ENCODE peak calls at places on chromosomes 13 and 19, in ten cellular contexts. One of them, this sample, is unnamed.

GRCh38 chr13:107937841-107938240 is 277.5 kb downstream of the LIG4 start:
- DNase-seq in T-helper 1 cell: no peak
- DNase-seq in PC-3: peak
- DNase-seq in stimulated activated CD8-positive, alpha-beta memory T cell treated with anti-CD3 and anti-CD28 coated beads, Interleukin-2, amount 100 ng/mL, for 1 hour: no peak
- DNase-seq in neural crest cell: no peak
- DNase-seq in stimulated activated CD4-positive, alpha-beta T cell treated with anti-CD3 and anti-CD28 coated beads, Interleukin-4, amount 100 ng/mL, for 4 hours: no peak
- DNase-seq in activated naive CD8-positive, alpha-beta T cell treated with anti-CD3 and anti-CD28 coated beads, Interleukin-2, amount 50 U/mL, for 24 hours: no peak
- DNase-seq in ELR: no peak
- DNase-seq in fibroblast of the aortic adventitia: no peak
- DNase-seq in ACHN: no peak
- DNase-seq in this sample: no peak

GRCh38 chr19:55437410-55437809 is 5.7 kb downstream of the SHISA7 start:
- DNase-seq in T-helper 1 cell: no peak
- DNase-seq in PC-3: peak
- DNase-seq in stimulated activated CD8-positive, alpha-beta memory T cell treated with anti-CD3 and anti-CD28 coated beads, Interleukin-2, amount 100 ng/mL, for 1 hour: no peak
- DNase-seq in neural crest cell: peak
- DNase-seq in stimulated activated CD4-positive, alpha-beta T cell treated with anti-CD3 and anti-CD28 coated beads, Interleukin-4, amount 100 ng/mL, for 4 hours: no peak
- DNase-seq in activated naive CD8-positive, alpha-beta T cell treated with anti-CD3 and anti-CD28 coated beads, Interleukin-2, amount 50 U/mL, for 24 hours: peak
- DNase-seq in ELR: peak
- DNase-seq in fibroblast of the aortic adventitia: peak
- DNase-seq in ACHN: peak
- DNase-seq in this sample: peak

GRCh38 chr19:3140667-3141038 is 4.8 kb downstream of the GNA15 start:
- DNase-seq in T-helper 1 cell: no peak
- DNase-seq in PC-3: no peak
- DNase-seq in stimulated activated CD8-positive, alpha-beta memory T cell treated with anti-CD3 and anti-CD28 coated beads, Interleukin-2, amount 100 ng/mL, for 1 hour: no peak
- DNase-seq in neural crest cell: no peak
- DNase-seq in stimulated activated CD4-positive, alpha-beta T cell treated with anti-CD3 and anti-CD28 coated beads, Interleukin-4, amount 100 ng/mL, for 4 hours: no peak
- DNase-seq in activated naive CD8-positive, alpha-beta T cell treated with anti-CD3 and anti-CD28 coated beads, Interleukin-2, amount 50 U/mL, for 24 hours: no peak
- DNase-seq in ELR: peak
- DNase-seq in fibroblast of the aortic adventitia: no peak
- DNase-seq in ACHN: no peak
- DNase-seq in this sample: no peak

GRCh38 chr13:44763604-44764311 is 187.6 kb upstream of the TSC22D1 start:
- DNase-seq in T-helper 1 cell: no peak
- DNase-seq in PC-3: no peak
- DNase-seq in stimulated activated CD8-positive, alpha-beta memory T cell treated with anti-CD3 and anti-CD28 coated beads, Interleukin-2, amount 100 ng/mL, for 1 hour: no peak
- DNase-seq in neural crest cell: peak
- DNase-seq in stimulated activated CD4-positive, alpha-beta T cell treated with anti-CD3 and anti-CD28 coated beads, Interleukin-4, amount 100 ng/mL, for 4 hours: no peak
- DNase-seq in activated naive CD8-positive, alpha-beta T cell treated with anti-CD3 and anti-CD28 coated beads, Interleukin-2, amount 50 U/mL, for 24 hours: no peak
- DNase-seq in ELR: no peak
- DNase-seq in fibroblast of the aortic adventitia: peak
- DNase-seq in ACHN: no peak
- DNase-seq in this sample: peak

GRCh38 chr13:112603641-112604220 is 15.8 kb upstream of the TUBGCP3 start:
- DNase-seq in T-helper 1 cell: no peak
- DNase-seq in PC-3: peak
- DNase-seq in stimulated activated CD8-positive, alpha-beta memory T cell treated with anti-CD3 and anti-CD28 coated beads, Interleukin-2, amount 100 ng/mL, for 1 hour: no peak
- DNase-seq in neural crest cell: no peak
- DNase-seq in stimulated activated CD4-positive, alpha-beta T cell treated with anti-CD3 and anti-CD28 coated beads, Interleukin-4, amount 100 ng/mL, for 4 hours: no peak
- DNase-seq in activated naive CD8-positive, alpha-beta T cell treated with anti-CD3 and anti-CD28 coated beads, Interleukin-2, amount 50 U/mL, for 24 hours: no peak
- DNase-seq in ELR: no peak
- DNase-seq in fibroblast of the aortic adventitia: peak
- DNase-seq in ACHN: no peak
- DNase-seq in this sample: no peak

GRCh38 chr19:53989600-53990533 is 1.6 kb upstream of the CACNG6 start:
- DNase-seq in T-helper 1 cell: no peak
- DNase-seq in PC-3: no peak
- DNase-seq in stimulated activated CD8-positive, alpha-beta memory T cell treated with anti-CD3 and anti-CD28 coated beads, Interleukin-2, amount 100 ng/mL, for 1 hour: no peak
- DNase-seq in neural crest cell: no peak
- DNase-seq in stimulated activated CD4-positive, alpha-beta T cell treated with anti-CD3 and anti-CD28 coated beads, Interleukin-4, amount 100 ng/mL, for 4 hours: no peak
- DNase-seq in activated naive CD8-positive, alpha-beta T cell treated with anti-CD3 and anti-CD28 coated beads, Interleukin-2, amount 50 U/mL, for 24 hours: no peak
- DNase-seq in ELR: no peak
- DNase-seq in fibroblast of the aortic adventitia: peak
- DNase-seq in ACHN: no peak
- DNase-seq in this sample: no peak

GRCh38 chr13:59480398-59480797 is 683.3 kb downstream of the DIAPH3 start:
- DNase-seq in T-helper 1 cell: no peak
- DNase-seq in PC-3: no peak
- DNase-seq in stimulated activated CD8-positive, alpha-beta memory T cell treated with anti-CD3 and anti-CD28 coated beads, Interleukin-2, amount 100 ng/mL, for 1 hour: no peak
- DNase-seq in neural crest cell: no peak
- DNase-seq in stimulated activated CD4-positive, alpha-beta T cell treated with anti-CD3 and anti-CD28 coated beads, Interleukin-4, amount 100 ng/mL, for 4 hours: no peak
- DNase-seq in activated naive CD8-positive, alpha-beta T cell treated with anti-CD3 and anti-CD28 coated beads, Interleukin-2, amount 50 U/mL, for 24 hours: no peak
- DNase-seq in ELR: no peak
- DNase-seq in fibroblast of the aortic adventitia: no peak
- DNase-seq in ACHN: no peak
- DNase-seq in this sample: no peak

GRCh38 chr19:48537541-48537940 is 14.4 kb upstream of the SULT2B1 start:
- DNase-seq in T-helper 1 cell: no peak
- DNase-seq in PC-3: no peak
- DNase-seq in stimulated activated CD8-positive, alpha-beta memory T cell treated with anti-CD3 and anti-CD28 coated beads, Interleukin-2, amount 100 ng/mL, for 1 hour: no peak
- DNase-seq in neural crest cell: no peak
- DNase-seq in stimulated activated CD4-positive, alpha-beta T cell treated with anti-CD3 and anti-CD28 coated beads, Interleukin-4, amount 100 ng/mL, for 4 hours: no peak
- DNase-seq in activated naive CD8-positive, alpha-beta T cell treated with anti-CD3 and anti-CD28 coated beads, Interleukin-2, amount 50 U/mL, for 24 hours: no peak
- DNase-seq in ELR: no peak
- DNase-seq in fibroblast of the aortic adventitia: no peak
- DNase-seq in ACHN: no peak
- DNase-seq in this sample: no peak

GRCh38 chr13:104015646-104016396 is 949.6 kb upstream of the SLC10A2 start:
- DNase-seq in T-helper 1 cell: no peak
- DNase-seq in PC-3: no peak
- DNase-seq in stimulated activated CD8-positive, alpha-beta memory T cell treated with anti-CD3 and anti-CD28 coated beads, Interleukin-2, amount 100 ng/mL, for 1 hour: no peak
- DNase-seq in neural crest cell: no peak
- DNase-seq in stimulated activated CD4-positive, alpha-beta T cell treated with anti-CD3 and anti-CD28 coated beads, Interleukin-4, amount 100 ng/mL, for 4 hours: no peak
- DNase-seq in activated naive CD8-positive, alpha-beta T cell treated with anti-CD3 and anti-CD28 coated beads, Interleukin-2, amount 50 U/mL, for 24 hours: no peak
- DNase-seq in ELR: no peak
- DNase-seq in fibroblast of the aortic adventitia: peak
- DNase-seq in ACHN: no peak
- DNase-seq in this sample: no peak

GRCh38 chr19:42090687-42091086 is 14.7 kb downstream of the ZNF574 start:
- DNase-seq in T-helper 1 cell: no peak
- DNase-seq in PC-3: no peak
- DNase-seq in stimulated activated CD8-positive, alpha-beta memory T cell treated with anti-CD3 and anti-CD28 coated beads, Interleukin-2, amount 100 ng/mL, for 1 hour: no peak
- DNase-seq in neural crest cell: no peak
- DNase-seq in stimulated activated CD4-positive, alpha-beta T cell treated with anti-CD3 and anti-CD28 coated beads, Interleukin-4, amount 100 ng/mL, for 4 hours: no peak
- DNase-seq in activated naive CD8-positive, alpha-beta T cell treated with anti-CD3 and anti-CD28 coated beads, Interleukin-2, amount 50 U/mL, for 24 hours: no peak
- DNase-seq in ELR: no peak
- DNase-seq in fibroblast of the aortic adventitia: no peak
- DNase-seq in ACHN: no peak
- DNase-seq in this sample: no peak

GRCh38 chr13:30132623-30133553 is 174.5 kb downstream of the KATNAL1 start:
- DNase-seq in T-helper 1 cell: peak
- DNase-seq in PC-3: peak
- DNase-seq in stimulated activated CD8-positive, alpha-beta memory T cell treated with anti-CD3 and anti-CD28 coated beads, Interleukin-2, amount 100 ng/mL, for 1 hour: peak
- DNase-seq in neural crest cell: peak
- DNase-seq in stimulated activated CD4-positive, alpha-beta T cell treated with anti-CD3 and anti-CD28 coated beads, Interleukin-4, amount 100 ng/mL, for 4 hours: peak
- DNase-seq in activated naive CD8-positive, alpha-beta T cell treated with anti-CD3 and anti-CD28 coated beads, Interleukin-2, amount 50 U/mL, for 24 hours: peak
- DNase-seq in ELR: peak
- DNase-seq in fibroblast of the aortic adventitia: peak
- DNase-seq in ACHN: peak
- DNase-seq in this sample: peak

GRCh38 chr13:113273856-113274590 is 23.0 kb upstream of the LAMP1 start:
- DNase-seq in T-helper 1 cell: no peak
- DNase-seq in PC-3: peak
- DNase-seq in stimulated activated CD8-positive, alpha-beta memory T cell treated with anti-CD3 and anti-CD28 coated beads, Interleukin-2, amount 100 ng/mL, for 1 hour: no peak
- DNase-seq in neural crest cell: no peak
- DNase-seq in stimulated activated CD4-positive, alpha-beta T cell treated with anti-CD3 and anti-CD28 coated beads, Interleukin-4, amount 100 ng/mL, for 4 hours: no peak
- DNase-seq in activated naive CD8-positive, alpha-beta T cell treated with anti-CD3 and anti-CD28 coated beads, Interleukin-2, amount 50 U/mL, for 24 hours: no peak
- DNase-seq in ELR: peak
- DNase-seq in fibroblast of the aortic adventitia: peak
- DNase-seq in ACHN: peak
- DNase-seq in this sample: no peak

GRCh38 chr13:77872995-77873394 is 45.6 kb downstream of the EDNRB start:
- DNase-seq in T-helper 1 cell: no peak
- DNase-seq in PC-3: peak
- DNase-seq in stimulated activated CD8-positive, alpha-beta memory T cell treated with anti-CD3 and anti-CD28 coated beads, Interleukin-2, amount 100 ng/mL, for 1 hour: no peak
- DNase-seq in neural crest cell: no peak
- DNase-seq in stimulated activated CD4-positive, alpha-beta T cell treated with anti-CD3 and anti-CD28 coated beads, Interleukin-4, amount 100 ng/mL, for 4 hours: no peak
- DNase-seq in activated naive CD8-positive, alpha-beta T cell treated with anti-CD3 and anti-CD28 coated beads, Interleukin-2, amount 50 U/mL, for 24 hours: no peak
- DNase-seq in ELR: no peak
- DNase-seq in fibroblast of the aortic adventitia: no peak
- DNase-seq in ACHN: no peak
- DNase-seq in this sample: no peak

GRCh38 chr19:47512183-47512947 is 2.5 kb downstream of the NAPA start:
- DNase-seq in T-helper 1 cell: no peak
- DNase-seq in PC-3: peak
- DNase-seq in stimulated activated CD8-positive, alpha-beta memory T cell treated with anti-CD3 and anti-CD28 coated beads, Interleukin-2, amount 100 ng/mL, for 1 hour: no peak
- DNase-seq in neural crest cell: no peak
- DNase-seq in stimulated activated CD4-positive, alpha-beta T cell treated with anti-CD3 and anti-CD28 coated beads, Interleukin-4, amount 100 ng/mL, for 4 hours: no peak
- DNase-seq in activated naive CD8-positive, alpha-beta T cell treated with anti-CD3 and anti-CD28 coated beads, Interleukin-2, amount 50 U/mL, for 24 hours: no peak
- DNase-seq in ELR: peak
- DNase-seq in fibroblast of the aortic adventitia: peak
- DNase-seq in ACHN: peak
- DNase-seq in this sample: no peak

GRCh38 chr13:41196620-41197019 is 2.3 kb upstream of the KBTBD7 start:
- DNase-seq in T-helper 1 cell: no peak
- DNase-seq in PC-3: peak
- DNase-seq in stimulated activated CD8-positive, alpha-beta memory T cell treated with anti-CD3 and anti-CD28 coated beads, Interleukin-2, amount 100 ng/mL, for 1 hour: no peak
- DNase-seq in neural crest cell: no peak
- DNase-seq in stimulated activated CD4-positive, alpha-beta T cell treated with anti-CD3 and anti-CD28 coated beads, Interleukin-4, amount 100 ng/mL, for 4 hours: no peak
- DNase-seq in activated naive CD8-positive, alpha-beta T cell treated with anti-CD3 and anti-CD28 coated beads, Interleukin-2, amount 50 U/mL, for 24 hours: no peak
- DNase-seq in ELR: peak
- DNase-seq in fibroblast of the aortic adventitia: peak
- DNase-seq in ACHN: peak
- DNase-seq in this sample: no peak

GRCh38 chr19:12833418-12833746 is 997 bp downstream of the RTBDN start:
- DNase-seq in T-helper 1 cell: no peak
- DNase-seq in PC-3: no peak
- DNase-seq in stimulated activated CD8-positive, alpha-beta memory T cell treated with anti-CD3 and anti-CD28 coated beads, Interleukin-2, amount 100 ng/mL, for 1 hour: no peak
- DNase-seq in neural crest cell: no peak
- DNase-seq in stimulated activated CD4-positive, alpha-beta T cell treated with anti-CD3 and anti-CD28 coated beads, Interleukin-4, amount 100 ng/mL, for 4 hours: no peak
- DNase-seq in activated naive CD8-positive, alpha-beta T cell treated with anti-CD3 and anti-CD28 coated beads, Interleukin-2, amount 50 U/mL, for 24 hours: no peak
- DNase-seq in ELR: no peak
- DNase-seq in fibroblast of the aortic adventitia: no peak
- DNase-seq in ACHN: no peak
- DNase-seq in this sample: no peak

GRCh38 chr13:23020246-23020843 is 160.4 kb upstream of the SGCG start:
- DNase-seq in T-helper 1 cell: peak
- DNase-seq in PC-3: peak
- DNase-seq in stimulated activated CD8-positive, alpha-beta memory T cell treated with anti-CD3 and anti-CD28 coated beads, Interleukin-2, amount 100 ng/mL, for 1 hour: no peak
- DNase-seq in neural crest cell: peak
- DNase-seq in stimulated activated CD4-positive, alpha-beta T cell treated with anti-CD3 and anti-CD28 coated beads, Interleukin-4, amount 100 ng/mL, for 4 hours: no peak
- DNase-seq in activated naive CD8-positive, alpha-beta T cell treated with anti-CD3 and anti-CD28 coated beads, Interleukin-2, amount 50 U/mL, for 24 hours: peak
- DNase-seq in ELR: peak
- DNase-seq in fibroblast of the aortic adventitia: peak
- DNase-seq in ACHN: peak
- DNase-seq in this sample: peak

GRCh38 chr13:97621025-97621424 is 187.1 kb downstream of the RAP2A start:
- DNase-seq in T-helper 1 cell: no peak
- DNase-seq in PC-3: no peak
- DNase-seq in stimulated activated CD8-positive, alpha-beta memory T cell treated with anti-CD3 and anti-CD28 coated beads, Interleukin-2, amount 100 ng/mL, for 1 hour: no peak
- DNase-seq in neural crest cell: no peak
- DNase-seq in stimulated activated CD4-positive, alpha-beta T cell treated with anti-CD3 and anti-CD28 coated beads, Interleukin-4, amount 100 ng/mL, for 4 hours: no peak
- DNase-seq in activated naive CD8-positive, alpha-beta T cell treated with anti-CD3 and anti-CD28 coated beads, Interleukin-2, amount 50 U/mL, for 24 hours: no peak
- DNase-seq in ELR: no peak
- DNase-seq in fibroblast of the aortic adventitia: no peak
- DNase-seq in ACHN: no peak
- DNase-seq in this sample: no peak

GRCh38 chr19:6608950-6609349 is 18.0 kb upstream of the CD70 start:
- DNase-seq in T-helper 1 cell: no peak
- DNase-seq in PC-3: no peak
- DNase-seq in stimulated activated CD8-positive, alpha-beta memory T cell treated with anti-CD3 and anti-CD28 coated beads, Interleukin-2, amount 100 ng/mL, for 1 hour: no peak
- DNase-seq in neural crest cell: no peak
- DNase-seq in stimulated activated CD4-positive, alpha-beta T cell treated with anti-CD3 and anti-CD28 coated beads, Interleukin-4, amount 100 ng/mL, for 4 hours: no peak
- DNase-seq in activated naive CD8-positive, alpha-beta T cell treated with anti-CD3 and anti-CD28 coated beads, Interleukin-2, amount 50 U/mL, for 24 hours: no peak
- DNase-seq in ELR: no peak
- DNase-seq in fibroblast of the aortic adventitia: peak
- DNase-seq in ACHN: peak
- DNase-seq in this sample: no peak

GRCh38 chr13:37602743-37603381 is 4.3 kb upstream of the POSTN start:
- DNase-seq in T-helper 1 cell: no peak
- DNase-seq in PC-3: peak
- DNase-seq in stimulated activated CD8-positive, alpha-beta memory T cell treated with anti-CD3 and anti-CD28 coated beads, Interleukin-2, amount 100 ng/mL, for 1 hour: no peak
- DNase-seq in neural crest cell: no peak
- DNase-seq in stimulated activated CD4-positive, alpha-beta T cell treated with anti-CD3 and anti-CD28 coated beads, Interleukin-4, amount 100 ng/mL, for 4 hours: no peak
- DNase-seq in activated naive CD8-positive, alpha-beta T cell treated with anti-CD3 and anti-CD28 coated beads, Interleukin-2, amount 50 U/mL, for 24 hours: no peak
- DNase-seq in ELR: peak
- DNase-seq in fibroblast of the aortic adventitia: peak
- DNase-seq in ACHN: peak
- DNase-seq in this sample: no peak

GRCh38 chr19:29785955-29786589 is 25.7 kb upstream of the CCNE1 start:
- DNase-seq in T-helper 1 cell: peak
- DNase-seq in PC-3: no peak
- DNase-seq in stimulated activated CD8-positive, alpha-beta memory T cell treated with anti-CD3 and anti-CD28 coated beads, Interleukin-2, amount 100 ng/mL, for 1 hour: no peak
- DNase-seq in neural crest cell: no peak
- DNase-seq in stimulated activated CD4-positive, alpha-beta T cell treated with anti-CD3 and anti-CD28 coated beads, Interleukin-4, amount 100 ng/mL, for 4 hours: peak
- DNase-seq in activated naive CD8-positive, alpha-beta T cell treated with anti-CD3 and anti-CD28 coated beads, Interleukin-2, amount 50 U/mL, for 24 hours: peak
- DNase-seq in ELR: peak
- DNase-seq in fibroblast of the aortic adventitia: no peak
- DNase-seq in ACHN: no peak
- DNase-seq in this sample: no peak

GRCh38 chr13:39461685-39462266 is 141.2 kb downstream of the LHFPL6 start:
- DNase-seq in T-helper 1 cell: no peak
- DNase-seq in PC-3: no peak
- DNase-seq in stimulated activated CD8-positive, alpha-beta memory T cell treated with anti-CD3 and anti-CD28 coated beads, Interleukin-2, amount 100 ng/mL, for 1 hour: no peak
- DNase-seq in neural crest cell: no peak
- DNase-seq in stimulated activated CD4-positive, alpha-beta T cell treated with anti-CD3 and anti-CD28 coated beads, Interleukin-4, amount 100 ng/mL, for 4 hours: no peak
- DNase-seq in activated naive CD8-positive, alpha-beta T cell treated with anti-CD3 and anti-CD28 coated beads, Interleukin-2, amount 50 U/mL, for 24 hours: no peak
- DNase-seq in ELR: no peak
- DNase-seq in fibroblast of the aortic adventitia: no peak
- DNase-seq in ACHN: no peak
- DNase-seq in this sample: no peak

GRCh38 chr19:5349041-5349440 is 8.4 kb upstream of the PTPRS start:
- DNase-seq in T-helper 1 cell: no peak
- DNase-seq in PC-3: peak
- DNase-seq in stimulated activated CD8-positive, alpha-beta memory T cell treated with anti-CD3 and anti-CD28 coated beads, Interleukin-2, amount 100 ng/mL, for 1 hour: no peak
- DNase-seq in neural crest cell: no peak
- DNase-seq in stimulated activated CD4-positive, alpha-beta T cell treated with anti-CD3 and anti-CD28 coated beads, Interleukin-4, amount 100 ng/mL, for 4 hours: no peak
- DNase-seq in activated naive CD8-positive, alpha-beta T cell treated with anti-CD3 and anti-CD28 coated beads, Interleukin-2, amount 50 U/mL, for 24 hours: no peak
- DNase-seq in ELR: no peak
- DNase-seq in fibroblast of the aortic adventitia: no peak
- DNase-seq in ACHN: no peak
- DNase-seq in this sample: no peak

GRCh38 chr19:1295169-1296012 is 9.7 kb downstream of the EFNA2 start:
- DNase-seq in T-helper 1 cell: no peak
- DNase-seq in PC-3: no peak
- DNase-seq in stimulated activated CD8-positive, alpha-beta memory T cell treated with anti-CD3 and anti-CD28 coated beads, Interleukin-2, amount 100 ng/mL, for 1 hour: peak
- DNase-seq in neural crest cell: no peak
- DNase-seq in stimulated activated CD4-positive, alpha-beta T cell treated with anti-CD3 and anti-CD28 coated beads, Interleukin-4, amount 100 ng/mL, for 4 hours: peak
- DNase-seq in activated naive CD8-positive, alpha-beta T cell treated with anti-CD3 and anti-CD28 coated beads, Interleukin-2, amount 50 U/mL, for 24 hours: peak
- DNase-seq in ELR: no peak
- DNase-seq in fibroblast of the aortic adventitia: no peak
- DNase-seq in ACHN: no peak
- DNase-seq in this sample: peak

GRCh38 chr13:47241446-47241845 is 344.6 kb upstream of the HTR2A start:
- DNase-seq in T-helper 1 cell: no peak
- DNase-seq in PC-3: no peak
- DNase-seq in stimulated activated CD8-positive, alpha-beta memory T cell treated with anti-CD3 and anti-CD28 coated beads, Interleukin-2, amount 100 ng/mL, for 1 hour: no peak
- DNase-seq in neural crest cell: no peak
- DNase-seq in stimulated activated CD4-positive, alpha-beta T cell treated with anti-CD3 and anti-CD28 coated beads, Interleukin-4, amount 100 ng/mL, for 4 hours: no peak
- DNase-seq in activated naive CD8-positive, alpha-beta T cell treated with anti-CD3 and anti-CD28 coated beads, Interleukin-2, amount 50 U/mL, for 24 hours: no peak
- DNase-seq in ELR: no peak
- DNase-seq in fibroblast of the aortic adventitia: no peak
- DNase-seq in ACHN: no peak
- DNase-seq in this sample: no peak

GRCh38 chr13:51564252-51564651 is 20.0 kb upstream of the WDFY2 start:
- DNase-seq in T-helper 1 cell: no peak
- DNase-seq in PC-3: peak
- DNase-seq in stimulated activated CD8-positive, alpha-beta memory T cell treated with anti-CD3 and anti-CD28 coated beads, Interleukin-2, amount 100 ng/mL, for 1 hour: no peak
- DNase-seq in neural crest cell: no peak
- DNase-seq in stimulated activated CD4-positive, alpha-beta T cell treated with anti-CD3 and anti-CD28 coated beads, Interleukin-4, amount 100 ng/mL, for 4 hours: no peak
- DNase-seq in activated naive CD8-positive, alpha-beta T cell treated with anti-CD3 and anti-CD28 coated beads, Interleukin-2, amount 50 U/mL, for 24 hours: no peak
- DNase-seq in ELR: no peak
- DNase-seq in fibroblast of the aortic adventitia: peak
- DNase-seq in ACHN: no peak
- DNase-seq in this sample: no peak

GRCh38 chr19:42301646-42302204 is at the start of gene PRR19:
- DNase-seq in T-helper 1 cell: no peak
- DNase-seq in PC-3: no peak
- DNase-seq in stimulated activated CD8-positive, alpha-beta memory T cell treated with anti-CD3 and anti-CD28 coated beads, Interleukin-2, amount 100 ng/mL, for 1 hour: no peak
- DNase-seq in neural crest cell: no peak
- DNase-seq in stimulated activated CD4-positive, alpha-beta T cell treated with anti-CD3 and anti-CD28 coated beads, Interleukin-4, amount 100 ng/mL, for 4 hours: no peak
- DNase-seq in activated naive CD8-positive, alpha-beta T cell treated with anti-CD3 and anti-CD28 coated beads, Interleukin-2, amount 50 U/mL, for 24 hours: peak
- DNase-seq in ELR: peak
- DNase-seq in fibroblast of the aortic adventitia: no peak
- DNase-seq in ACHN: no peak
- DNase-seq in this sample: no peak

GRCh38 chr19:7947939-7948338 is 4.5 kb upstream of the TIMM44 start:
- DNase-seq in T-helper 1 cell: no peak
- DNase-seq in PC-3: peak
- DNase-seq in stimulated activated CD8-positive, alpha-beta memory T cell treated with anti-CD3 and anti-CD28 coated beads, Interleukin-2, amount 100 ng/mL, for 1 hour: no peak
- DNase-seq in neural crest cell: no peak
- DNase-seq in stimulated activated CD4-positive, alpha-beta T cell treated with anti-CD3 and anti-CD28 coated beads, Interleukin-4, amount 100 ng/mL, for 4 hours: no peak
- DNase-seq in activated naive CD8-positive, alpha-beta T cell treated with anti-CD3 and anti-CD28 coated beads, Interleukin-2, amount 50 U/mL, for 24 hours: no peak
- DNase-seq in ELR: peak
- DNase-seq in fibroblast of the aortic adventitia: no peak
- DNase-seq in ACHN: no peak
- DNase-seq in this sample: no peak

This sample was measured in heart right ventricle.